ENCODE peak calls at places on chromosomes 16 and 17, in nine cellular contexts. One of them, this sample, is unnamed.

GRCh38 chr16:4675864-4676786 is 17.2 kb upstream of the NUDT16L1 start:
- DNase-seq in effector CD4-positive, alpha-beta T cell: peak; percentile 44
- DNase-seq in COR-L47: no peak
- DNase-seq in nucleus accumbens: no peak
- DNase-seq in stimulated activated naive B cell treated with anti-CD40 and anti-IgM and Interleukin-4, amounts not matched to agents 10 μg/mL and 1 μg/mL and 100 μg/mL, for 72 hours: no peak
- DNase-seq in mucosa of gallbladder: peak; percentile 53
- DNase-seq in T-helper 1 cell: peak; percentile 58
- DNase-seq in AG08396: no peak
- DNase-seq in stimulated activated CD4-positive, alpha-beta T cell treated with anti-CD3 and anti-CD28 coated beads, Interleukin-4, amount 100 ng/mL, for 24 hours: peak; percentile 62
- DNase-seq in this sample: peak; percentile 61

GRCh38 chr16:9092963-9093477 is 1.6 kb downstream of the HAPSTR1 start:
- DNase-seq in mucosa of gallbladder: no peak
- DNase-seq in stimulated activated naive B cell treated with anti-CD40 and anti-IgM and Interleukin-4, amounts not matched to agents 10 μg/mL and 1 μg/mL and 100 μg/mL, for 72 hours: no peak
- DNase-seq in T-helper 1 cell: peak; percentile 22
- DNase-seq in COR-L47: peak; percentile 10
- DNase-seq in nucleus accumbens: no peak
- DNase-seq in AG08396: no peak
- DNase-seq in stimulated activated CD4-positive, alpha-beta T cell treated with anti-CD3 and anti-CD28 coated beads, Interleukin-4, amount 100 ng/mL, for 24 hours: peak; percentile 44
- DNase-seq in effector CD4-positive, alpha-beta T cell: peak; percentile 12
- DNase-seq in this sample: peak; percentile 72

GRCh38 chr16:83967091-83967490 is 953 bp upstream of the NECAB2 start:
- DNase-seq in AG08396: no peak
- DNase-seq in effector CD4-positive, alpha-beta T cell: no peak
- DNase-seq in stimulated activated naive B cell treated with anti-CD40 and anti-IgM and Interleukin-4, amounts not matched to agents 10 μg/mL and 1 μg/mL and 100 μg/mL, for 72 hours: no peak
- DNase-seq in T-helper 1 cell: no peak
- DNase-seq in stimulated activated CD4-positive, alpha-beta T cell treated with anti-CD3 and anti-CD28 coated beads, Interleukin-4, amount 100 ng/mL, for 24 hours: no peak
- DNase-seq in COR-L47: no peak
- DNase-seq in nucleus accumbens: no peak
- DNase-seq in mucosa of gallbladder: no peak
- DNase-seq in this sample: no peak

GRCh38 chr16:49492090-49492801 is 118.6 kb downstream of the C16orf78 start:
- DNase-seq in mucosa of gallbladder: no peak
- DNase-seq in stimulated activated naive B cell treated with anti-CD40 and anti-IgM and Interleukin-4, amounts not matched to agents 10 μg/mL and 1 μg/mL and 100 μg/mL, for 72 hours: no peak
- DNase-seq in nucleus accumbens: no peak
- DNase-seq in T-helper 1 cell: peak; percentile 21
- DNase-seq in AG08396: peak; percentile 82
- DNase-seq in COR-L47: peak; percentile 9
- DNase-seq in effector CD4-positive, alpha-beta T cell: no peak
- DNase-seq in stimulated activated CD4-positive, alpha-beta T cell treated with anti-CD3 and anti-CD28 coated beads, Interleukin-4, amount 100 ng/mL, for 24 hours: peak; percentile 19
- DNase-seq in this sample: peak; percentile 92

GRCh38 chr16:10895053-10895946 is 18.3 kb downstream of the CIITA start:
- DNase-seq in stimulated activated naive B cell treated with anti-CD40 and anti-IgM and Interleukin-4, amounts not matched to agents 10 μg/mL and 1 μg/mL and 100 μg/mL, for 72 hours: no peak
- DNase-seq in nucleus accumbens: no peak
- DNase-seq in effector CD4-positive, alpha-beta T cell: peak; percentile 11
- DNase-seq in AG08396: peak; percentile 70
- DNase-seq in COR-L47: no peak
- DNase-seq in stimulated activated CD4-positive, alpha-beta T cell treated with anti-CD3 and anti-CD28 coated beads, Interleukin-4, amount 100 ng/mL, for 24 hours: no peak
- DNase-seq in T-helper 1 cell: peak; percentile 25
- DNase-seq in mucosa of gallbladder: peak; percentile 48
- DNase-seq in this sample: peak; percentile 96

GRCh38 chr17:32943647-32944191 is 15.8 kb downstream of the TMEM98 start:
- DNase-seq in mucosa of gallbladder: peak; percentile 48
- DNase-seq in stimulated activated CD4-positive, alpha-beta T cell treated with anti-CD3 and anti-CD28 coated beads, Interleukin-4, amount 100 ng/mL, for 24 hours: no peak
- DNase-seq in effector CD4-positive, alpha-beta T cell: no peak
- DNase-seq in COR-L47: no peak
- DNase-seq in AG08396: peak; percentile 63
- DNase-seq in nucleus accumbens: no peak
- DNase-seq in T-helper 1 cell: no peak
- DNase-seq in stimulated activated naive B cell treated with anti-CD40 and anti-IgM and Interleukin-4, amounts not matched to agents 10 μg/mL and 1 μg/mL and 100 μg/mL, for 72 hours: no peak
- DNase-seq in this sample: peak; percentile 50

GRCh38 chr16:47965439-47965838 is 190.4 kb downstream of the ABCC12 start:
- DNase-seq in nucleus accumbens: no peak
- DNase-seq in stimulated activated CD4-positive, alpha-beta T cell treated with anti-CD3 and anti-CD28 coated beads, Interleukin-4, amount 100 ng/mL, for 24 hours: no peak
- DNase-seq in mucosa of gallbladder: no peak
- DNase-seq in T-helper 1 cell: no peak
- DNase-seq in effector CD4-positive, alpha-beta T cell: no peak
- DNase-seq in AG08396: peak; percentile 14
- DNase-seq in COR-L47: peak; percentile 28
- DNase-seq in stimulated activated naive B cell treated with anti-CD40 and anti-IgM and Interleukin-4, amounts not matched to agents 10 μg/mL and 1 μg/mL and 100 μg/mL, for 72 hours: no peak
- DNase-seq in this sample: peak; percentile 75

GRCh38 chr17:61338000-61338864 is 61.4 kb upstream of the TBX2 start:
- DNase-seq in AG08396: peak; percentile 64
- DNase-seq in COR-L47: no peak
- DNase-seq in effector CD4-positive, alpha-beta T cell: no peak
- DNase-seq in stimulated activated CD4-positive, alpha-beta T cell treated with anti-CD3 and anti-CD28 coated beads, Interleukin-4, amount 100 ng/mL, for 24 hours: no peak
- DNase-seq in nucleus accumbens: no peak
- DNase-seq in mucosa of gallbladder: no peak
- DNase-seq in T-helper 1 cell: no peak
- DNase-seq in stimulated activated naive B cell treated with anti-CD40 and anti-IgM and Interleukin-4, amounts not matched to agents 10 μg/mL and 1 μg/mL and 100 μg/mL, for 72 hours: no peak
- DNase-seq in this sample: no peak

GRCh38 chr16:69190046-69190588 is 3.2 kb downstream of the SNTB2 start:
- DNase-seq in AG08396: no peak
- DNase-seq in nucleus accumbens: no peak
- DNase-seq in T-helper 1 cell: no peak
- DNase-seq in stimulated activated naive B cell treated with anti-CD40 and anti-IgM and Interleukin-4, amounts not matched to agents 10 μg/mL and 1 μg/mL and 100 μg/mL, for 72 hours: no peak
- DNase-seq in COR-L47: no peak
- DNase-seq in mucosa of gallbladder: no peak
- DNase-seq in effector CD4-positive, alpha-beta T cell: no peak
- DNase-seq in stimulated activated CD4-positive, alpha-beta T cell treated with anti-CD3 and anti-CD28 coated beads, Interleukin-4, amount 100 ng/mL, for 24 hours: no peak
- DNase-seq in this sample: no peak

GRCh38 chr17:14058051-14058450 is 11.3 kb upstream of the COX10 start:
- DNase-seq in AG08396: peak; percentile 17
- DNase-seq in COR-L47: no peak
- DNase-seq in stimulated activated naive B cell treated with anti-CD40 and anti-IgM and Interleukin-4, amounts not matched to agents 10 μg/mL and 1 μg/mL and 100 μg/mL, for 72 hours: no peak
- DNase-seq in nucleus accumbens: no peak
- DNase-seq in effector CD4-positive, alpha-beta T cell: no peak
- DNase-seq in T-helper 1 cell: no peak
- DNase-seq in stimulated activated CD4-positive, alpha-beta T cell treated with anti-CD3 and anti-CD28 coated beads, Interleukin-4, amount 100 ng/mL, for 24 hours: no peak
- DNase-seq in mucosa of gallbladder: no peak
- DNase-seq in this sample: no peak

GRCh38 chr17:39676198-39676819 is 8.1 kb downstream of the PNMT start:
- DNase-seq in stimulated activated CD4-positive, alpha-beta T cell treated with anti-CD3 and anti-CD28 coated beads, Interleukin-4, amount 100 ng/mL, for 24 hours: peak; percentile 35
- DNase-seq in stimulated activated naive B cell treated with anti-CD40 and anti-IgM and Interleukin-4, amounts not matched to agents 10 μg/mL and 1 μg/mL and 100 μg/mL, for 72 hours: peak; percentile 36
- DNase-seq in COR-L47: peak; percentile 84
- DNase-seq in T-helper 1 cell: peak; percentile 23
- DNase-seq in mucosa of gallbladder: peak; percentile 83
- DNase-seq in effector CD4-positive, alpha-beta T cell: no peak
- DNase-seq in AG08396: no peak
- DNase-seq in nucleus accumbens: no peak
- DNase-seq in this sample: peak; percentile 87

GRCh38 chr17:59149051-59149450 is 5.9 kb downstream of the SKA2 start:
- DNase-seq in stimulated activated CD4-positive, alpha-beta T cell treated with anti-CD3 and anti-CD28 coated beads, Interleukin-4, amount 100 ng/mL, for 24 hours: no peak
- DNase-seq in mucosa of gallbladder: no peak
- DNase-seq in effector CD4-positive, alpha-beta T cell: no peak
- DNase-seq in COR-L47: no peak
- DNase-seq in stimulated activated naive B cell treated with anti-CD40 and anti-IgM and Interleukin-4, amounts not matched to agents 10 μg/mL and 1 μg/mL and 100 μg/mL, for 72 hours: no peak
- DNase-seq in T-helper 1 cell: no peak
- DNase-seq in AG08396: no peak
- DNase-seq in nucleus accumbens: no peak
- DNase-seq in this sample: peak; percentile 33

GRCh38 chr16:79037429-79038373 is 562.8 kb downstream of the MAF start:
- DNase-seq in mucosa of gallbladder: no peak
- DNase-seq in nucleus accumbens: no peak
- DNase-seq in stimulated activated CD4-positive, alpha-beta T cell treated with anti-CD3 and anti-CD28 coated beads, Interleukin-4, amount 100 ng/mL, for 24 hours: no peak
- DNase-seq in stimulated activated naive B cell treated with anti-CD40 and anti-IgM and Interleukin-4, amounts not matched to agents 10 μg/mL and 1 μg/mL and 100 μg/mL, for 72 hours: no peak
- DNase-seq in effector CD4-positive, alpha-beta T cell: no peak
- DNase-seq in AG08396: no peak
- DNase-seq in T-helper 1 cell: no peak
- DNase-seq in COR-L47: no peak
- DNase-seq in this sample: peak; percentile 13

GRCh38 chr17:69223809-69224208 is 4.8 kb downstream of the ABCA10 start:
- DNase-seq in COR-L47: no peak
- DNase-seq in mucosa of gallbladder: no peak
- DNase-seq in stimulated activated naive B cell treated with anti-CD40 and anti-IgM and Interleukin-4, amounts not matched to agents 10 μg/mL and 1 μg/mL and 100 μg/mL, for 72 hours: no peak
- DNase-seq in effector CD4-positive, alpha-beta T cell: no peak
- DNase-seq in T-helper 1 cell: no peak
- DNase-seq in AG08396: no peak
- DNase-seq in stimulated activated CD4-positive, alpha-beta T cell treated with anti-CD3 and anti-CD28 coated beads, Interleukin-4, amount 100 ng/mL, for 24 hours: no peak
- DNase-seq in nucleus accumbens: no peak
- DNase-seq in this sample: no peak

GRCh38 chr17:38881600-38882191 is 11.8 kb downstream of the LASP1 start:
- DNase-seq in mucosa of gallbladder: peak; percentile 80
- DNase-seq in stimulated activated naive B cell treated with anti-CD40 and anti-IgM and Interleukin-4, amounts not matched to agents 10 μg/mL and 1 μg/mL and 100 μg/mL, for 72 hours: no peak
- DNase-seq in T-helper 1 cell: no peak
- DNase-seq in nucleus accumbens: no peak
- DNase-seq in COR-L47: peak; percentile 45
- DNase-seq in stimulated activated CD4-positive, alpha-beta T cell treated with anti-CD3 and anti-CD28 coated beads, Interleukin-4, amount 100 ng/mL, for 24 hours: peak; percentile 46
- DNase-seq in AG08396: peak; percentile 55
- DNase-seq in effector CD4-positive, alpha-beta T cell: peak; percentile 23
- DNase-seq in this sample: peak; percentile 47

GRCh38 chr16:67672306-67672705 is 5.7 kb downstream of the C16orf86 start:
- DNase-seq in AG08396: no peak
- DNase-seq in stimulated activated naive B cell treated with anti-CD40 and anti-IgM and Interleukin-4, amounts not matched to agents 10 μg/mL and 1 μg/mL and 100 μg/mL, for 72 hours: no peak
- DNase-seq in nucleus accumbens: no peak
- DNase-seq in mucosa of gallbladder: no peak
- DNase-seq in stimulated activated CD4-positive, alpha-beta T cell treated with anti-CD3 and anti-CD28 coated beads, Interleukin-4, amount 100 ng/mL, for 24 hours: no peak
- DNase-seq in effector CD4-positive, alpha-beta T cell: no peak
- DNase-seq in T-helper 1 cell: no peak
- DNase-seq in COR-L47: no peak
- DNase-seq in this sample: peak; percentile 58

GRCh38 chr16:89385712-89386111 is 104.6 kb downstream of the ANKRD11 start:
- DNase-seq in COR-L47: no peak
- DNase-seq in stimulated activated naive B cell treated with anti-CD40 and anti-IgM and Interleukin-4, amounts not matched to agents 10 μg/mL and 1 μg/mL and 100 μg/mL, for 72 hours: no peak
- DNase-seq in stimulated activated CD4-positive, alpha-beta T cell treated with anti-CD3 and anti-CD28 coated beads, Interleukin-4, amount 100 ng/mL, for 24 hours: no peak
- DNase-seq in AG08396: no peak
- DNase-seq in T-helper 1 cell: no peak
- DNase-seq in effector CD4-positive, alpha-beta T cell: no peak
- DNase-seq in nucleus accumbens: no peak
- DNase-seq in mucosa of gallbladder: no peak
- DNase-seq in this sample: no peak

GRCh38 chr17:1154704-1155103 is 25.1 kb downstream of the ABR start:
- DNase-seq in mucosa of gallbladder: no peak
- DNase-seq in stimulated activated CD4-positive, alpha-beta T cell treated with anti-CD3 and anti-CD28 coated beads, Interleukin-4, amount 100 ng/mL, for 24 hours: no peak
- DNase-seq in effector CD4-positive, alpha-beta T cell: no peak
- DNase-seq in stimulated activated naive B cell treated with anti-CD40 and anti-IgM and Interleukin-4, amounts not matched to agents 10 μg/mL and 1 μg/mL and 100 μg/mL, for 72 hours: no peak
- DNase-seq in nucleus accumbens: peak; percentile 33
- DNase-seq in T-helper 1 cell: no peak
- DNase-seq in AG08396: no peak
- DNase-seq in COR-L47: no peak
- DNase-seq in this sample: no peak

GRCh38 chr16:54106078-54106477 is 180.5 kb downstream of the IRX3 start:
- DNase-seq in COR-L47: no peak
- DNase-seq in mucosa of gallbladder: no peak
- DNase-seq in stimulated activated CD4-positive, alpha-beta T cell treated with anti-CD3 and anti-CD28 coated beads, Interleukin-4, amount 100 ng/mL, for 24 hours: no peak
- DNase-seq in T-helper 1 cell: no peak
- DNase-seq in AG08396: no peak
- DNase-seq in stimulated activated naive B cell treated with anti-CD40 and anti-IgM and Interleukin-4, amounts not matched to agents 10 μg/mL and 1 μg/mL and 100 μg/mL, for 72 hours: no peak
- DNase-seq in effector CD4-positive, alpha-beta T cell: no peak
- DNase-seq in nucleus accumbens: no peak
- DNase-seq in this sample: no peak

GRCh38 chr16:19282101-19282500 is 3.4 kb upstream of the CLEC19A start:
- DNase-seq in stimulated activated CD4-positive, alpha-beta T cell treated with anti-CD3 and anti-CD28 coated beads, Interleukin-4, amount 100 ng/mL, for 24 hours: no peak
- DNase-seq in mucosa of gallbladder: no peak
- DNase-seq in nucleus accumbens: no peak
- DNase-seq in AG08396: no peak
- DNase-seq in COR-L47: no peak
- DNase-seq in effector CD4-positive, alpha-beta T cell: no peak
- DNase-seq in T-helper 1 cell: no peak
- DNase-seq in stimulated activated naive B cell treated with anti-CD40 and anti-IgM and Interleukin-4, amounts not matched to agents 10 μg/mL and 1 μg/mL and 100 μg/mL, for 72 hours: no peak
- DNase-seq in this sample: no peak

GRCh38 chr16:10178079-10178478 is 4.1 kb downstream of the GRIN2A start:
- DNase-seq in mucosa of gallbladder: no peak
- DNase-seq in T-helper 1 cell: no peak
- DNase-seq in nucleus accumbens: no peak
- DNase-seq in stimulated activated naive B cell treated with anti-CD40 and anti-IgM and Interleukin-4, amounts not matched to agents 10 μg/mL and 1 μg/mL and 100 μg/mL, for 72 hours: no peak
- DNase-seq in COR-L47: no peak
- DNase-seq in AG08396: no peak
- DNase-seq in stimulated activated CD4-positive, alpha-beta T cell treated with anti-CD3 and anti-CD28 coated beads, Interleukin-4, amount 100 ng/mL, for 24 hours: no peak
- DNase-seq in effector CD4-positive, alpha-beta T cell: no peak
- DNase-seq in this sample: no peak

GRCh38 chr16:1127971-1128715 is 24.8 kb upstream of the CACNA1H start:
- DNase-seq in mucosa of gallbladder: no peak
- DNase-seq in T-helper 1 cell: no peak
- DNase-seq in COR-L47: no peak
- DNase-seq in effector CD4-positive, alpha-beta T cell: no peak
- DNase-seq in nucleus accumbens: no peak
- DNase-seq in AG08396: no peak
- DNase-seq in stimulated activated CD4-positive, alpha-beta T cell treated with anti-CD3 and anti-CD28 coated beads, Interleukin-4, amount 100 ng/mL, for 24 hours: no peak
- DNase-seq in stimulated activated naive B cell treated with anti-CD40 and anti-IgM and Interleukin-4, amounts not matched to agents 10 μg/mL and 1 μg/mL and 100 μg/mL, for 72 hours: no peak
- DNase-seq in this sample: no peak

GRCh38 chr17:31838641-31839225 is 20.3 kb downstream of the COPRS start:
- DNase-seq in COR-L47: no peak
- DNase-seq in stimulated activated naive B cell treated with anti-CD40 and anti-IgM and Interleukin-4, amounts not matched to agents 10 μg/mL and 1 μg/mL and 100 μg/mL, for 72 hours: no peak
- DNase-seq in nucleus accumbens: no peak
- DNase-seq in mucosa of gallbladder: no peak
- DNase-seq in effector CD4-positive, alpha-beta T cell: no peak
- DNase-seq in stimulated activated CD4-positive, alpha-beta T cell treated with anti-CD3 and anti-CD28 coated beads, Interleukin-4, amount 100 ng/mL, for 24 hours: no peak
- DNase-seq in T-helper 1 cell: no peak
- DNase-seq in AG08396: no peak
- DNase-seq in this sample: no peak

GRCh38 chr17:79031996-79032875 is 8.3 kb downstream of the C1QTNF1 start:
- DNase-seq in stimulated activated naive B cell treated with anti-CD40 and anti-IgM and Interleukin-4, amounts not matched to agents 10 μg/mL and 1 μg/mL and 100 μg/mL, for 72 hours: no peak
- DNase-seq in COR-L47: no peak
- DNase-seq in T-helper 1 cell: no peak
- DNase-seq in effector CD4-positive, alpha-beta T cell: no peak
- DNase-seq in mucosa of gallbladder: no peak
- DNase-seq in AG08396: no peak
- DNase-seq in stimulated activated CD4-positive, alpha-beta T cell treated with anti-CD3 and anti-CD28 coated beads, Interleukin-4, amount 100 ng/mL, for 24 hours: no peak
- DNase-seq in nucleus accumbens: no peak
- DNase-seq in this sample: peak; percentile 44

GRCh38 chr17:81386646-81387234 is 8.5 kb upstream of the BAHCC1 start:
- DNase-seq in effector CD4-positive, alpha-beta T cell: no peak
- DNase-seq in COR-L47: no peak
- DNase-seq in AG08396: peak; percentile 59
- DNase-seq in nucleus accumbens: peak; percentile 66
- DNase-seq in stimulated activated naive B cell treated with anti-CD40 and anti-IgM and Interleukin-4, amounts not matched to agents 10 μg/mL and 1 μg/mL and 100 μg/mL, for 72 hours: peak; percentile 20
- DNase-seq in mucosa of gallbladder: no peak
- DNase-seq in T-helper 1 cell: no peak
- DNase-seq in stimulated activated CD4-positive, alpha-beta T cell treated with anti-CD3 and anti-CD28 coated beads, Interleukin-4, amount 100 ng/mL, for 24 hours: no peak
- DNase-seq in this sample: peak; percentile 87

GRCh38 chr16:58931436-58931835 is 197.3 kb upstream of the GOT2 start:
- DNase-seq in mucosa of gallbladder: no peak
- DNase-seq in AG08396: no peak
- DNase-seq in stimulated activated CD4-positive, alpha-beta T cell treated with anti-CD3 and anti-CD28 coated beads, Interleukin-4, amount 100 ng/mL, for 24 hours: no peak
- DNase-seq in effector CD4-positive, alpha-beta T cell: no peak
- DNase-seq in COR-L47: no peak
- DNase-seq in nucleus accumbens: no peak
- DNase-seq in stimulated activated naive B cell treated with anti-CD40 and anti-IgM and Interleukin-4, amounts not matched to agents 10 μg/mL and 1 μg/mL and 100 μg/mL, for 72 hours: no peak
- DNase-seq in T-helper 1 cell: no peak
- DNase-seq in this sample: no peak

GRCh38 chr16:3519581-3519980 is 18.8 kb downstream of the CLUAP1 start:
- DNase-seq in mucosa of gallbladder: no peak
- DNase-seq in effector CD4-positive, alpha-beta T cell: no peak
- DNase-seq in T-helper 1 cell: no peak
- DNase-seq in COR-L47: no peak
- DNase-seq in stimulated activated CD4-positive, alpha-beta T cell treated with anti-CD3 and anti-CD28 coated beads, Interleukin-4, amount 100 ng/mL, for 24 hours: no peak
- DNase-seq in AG08396: no peak
- DNase-seq in stimulated activated naive B cell treated with anti-CD40 and anti-IgM and Interleukin-4, amounts not matched to agents 10 μg/mL and 1 μg/mL and 100 μg/mL, for 72 hours: no peak
- DNase-seq in nucleus accumbens: no peak
- DNase-seq in this sample: no peak

GRCh38 chr17:42347198-42347597 is 41.0 kb downstream of the STAT3 start:
- DNase-seq in T-helper 1 cell: no peak
- DNase-seq in COR-L47: no peak
- DNase-seq in stimulated activated naive B cell treated with anti-CD40 and anti-IgM and Interleukin-4, amounts not matched to agents 10 μg/mL and 1 μg/mL and 100 μg/mL, for 72 hours: no peak
- DNase-seq in nucleus accumbens: no peak
- DNase-seq in mucosa of gallbladder: peak; percentile 59
- DNase-seq in stimulated activated CD4-positive, alpha-beta T cell treated with anti-CD3 and anti-CD28 coated beads, Interleukin-4, amount 100 ng/mL, for 24 hours: no peak
- DNase-seq in AG08396: peak; percentile 58
- DNase-seq in effector CD4-positive, alpha-beta T cell: no peak
- DNase-seq in this sample: no peak

GRCh38 chr17:17837380-17837821 is 615 bp upstream of the SREBF1 start:
- DNase-seq in effector CD4-positive, alpha-beta T cell: no peak
- DNase-seq in COR-L47: no peak
- DNase-seq in stimulated activated CD4-positive, alpha-beta T cell treated with anti-CD3 and anti-CD28 coated beads, Interleukin-4, amount 100 ng/mL, for 24 hours: no peak
- DNase-seq in T-helper 1 cell: no peak
- DNase-seq in AG08396: peak; percentile 67
- DNase-seq in nucleus accumbens: no peak
- DNase-seq in stimulated activated naive B cell treated with anti-CD40 and anti-IgM and Interleukin-4, amounts not matched to agents 10 μg/mL and 1 μg/mL and 100 μg/mL, for 72 hours: no peak
- DNase-seq in mucosa of gallbladder: no peak
- DNase-seq in this sample: peak; percentile 84

GRCh38 chr17:36817483-36818048 is 119.7 kb upstream of the LHX1 start:
- DNase-seq in mucosa of gallbladder: no peak
- DNase-seq in stimulated activated CD4-positive, alpha-beta T cell treated with anti-CD3 and anti-CD28 coated beads, Interleukin-4, amount 100 ng/mL, for 24 hours: no peak
- DNase-seq in T-helper 1 cell: no peak
- DNase-seq in stimulated activated naive B cell treated with anti-CD40 and anti-IgM and Interleukin-4, amounts not matched to agents 10 μg/mL and 1 μg/mL and 100 μg/mL, for 72 hours: no peak
- DNase-seq in nucleus accumbens: no peak
- DNase-seq in COR-L47: no peak
- DNase-seq in AG08396: no peak
- DNase-seq in effector CD4-positive, alpha-beta T cell: no peak
- DNase-seq in this sample: no peak

GRCh38 chr16:27408012-27408601 is 6.1 kb downstream of the IL21R start:
- DNase-seq in stimulated activated naive B cell treated with anti-CD40 and anti-IgM and Interleukin-4, amounts not matched to agents 10 μg/mL and 1 μg/mL and 100 μg/mL, for 72 hours: peak; percentile 66
- DNase-seq in COR-L47: no peak
- DNase-seq in nucleus accumbens: no peak
- DNase-seq in stimulated activated CD4-positive, alpha-beta T cell treated with anti-CD3 and anti-CD28 coated beads, Interleukin-4, amount 100 ng/mL, for 24 hours: peak; percentile 55
- DNase-seq in effector CD4-positive, alpha-beta T cell: peak; percentile 28
- DNase-seq in mucosa of gallbladder: no peak
- DNase-seq in T-helper 1 cell: no peak
- DNase-seq in AG08396: peak; percentile 57
- DNase-seq in this sample: no peak

This sample was measured in endodermal cell.